ENCODE peak calls at places on chromosomes 1 and 21, in eight cellular contexts. Z, E, H, V, F, Y, K and O are unnamed samples.

GRCh38 chr1:51442198-51442597 is 76.9 kb downstream of the EPS15 start:
- DNase-seq in Y (no peak), Z (no peak), K (no peak), V (no peak), F (no peak), H (no peak), E (no peak), O (no peak)

GRCh38 chr1:115507256-115507589 is 134.5 kb upstream of the VANGL1 start:
- DNase-seq in Z (no peak), F (no peak), V (no peak), H (peak; percentile 68), Y (peak; percentile 28), E (peak; percentile 16), K (no peak), O (no peak)

GRCh38 chr1:177780096-177780700 is 189.7 kb downstream of the SEC16B start:
- DNase-seq in F (peak; percentile 48), Y (peak; percentile 67), V (no peak), K (no peak), Z (no peak), E (peak; percentile 16), H (peak; percentile 82), O (no peak)

GRCh38 chr1:33712176-33712575 is 151.7 kb upstream of the HMGB4 start:
- DNase-seq in H (no peak), F (no peak), Y (no peak), V (no peak), Z (no peak), K (no peak), E (no peak), O (no peak)

GRCh38 chr1:80392529-80392928 is 1386.0 kb upstream of the ADGRL4 start:
- DNase-seq in Y (peak; percentile 29), H (peak; percentile 50), F (no peak), E (no peak), V (no peak), Z (no peak), K (no peak), O (no peak)

GRCh38 chr1:222784916-222785315 is 29.9 kb upstream of the DISP1 start:
- DNase-seq in Z (no peak), F (no peak), H (no peak), V (no peak), E (no peak), Y (no peak), K (no peak), O (no peak)

GRCh38 chr1:183287191-183287675 is 101.2 kb downstream of the LAMC2 start:
- DNase-seq in E (no peak), H (peak; percentile 89), K (no peak), V (peak; percentile 74), Z (no peak), Y (no peak), F (peak; percentile 81), O (no peak)

GRCh38 chr1:227901239-227901905 is 46.4 kb downstream of the WNT9A start:
- DNase-seq in Z (peak; percentile 40), Y (no peak), K (no peak), F (no peak), V (peak; percentile 4), E (no peak), H (no peak), O (no peak)

GRCh38 chr1:15027515-15027948 is 126.0 kb upstream of the TMEM51 start:
- DNase-seq in Y (peak; percentile 35), Z (peak; percentile 74), K (peak; percentile 66), F (peak; percentile 82), H (peak; percentile 66), V (peak; percentile 77), E (peak; percentile 49), O (peak; percentile 84)

GRCh38 chr1:6421266-6421665 is 1.5 kb upstream of the HES2 start:
- DNase-seq in H (no peak), Z (no peak), E (no peak), V (no peak), K (no peak), Y (no peak), F (no peak), O (no peak)

GRCh38 chr1:167344605-167345385 is 124.1 kb downstream of the POU2F1 start:
- DNase-seq in V (no peak), K (no peak), E (no peak), Z (no peak), H (no peak), F (no peak), Y (no peak), O (no peak)

GRCh38 chr21:16514316-16514715 is 784.5 kb downstream of the USP25 start:
- DNase-seq in K (no peak), H (no peak), Z (no peak), F (no peak), Y (no peak), V (no peak), E (no peak), O (no peak)

GRCh38 chr1:239771550-239771949 is 320.1 kb upstream of the FMN2 start:
- DNase-seq in E (no peak), K (no peak), H (no peak), F (no peak), V (no peak), Y (no peak), Z (no peak), O (no peak)

GRCh38 chr1:110160701-110161100 is 10.4 kb downstream of the SLC6A17 start:
- DNase-seq in Z (no peak), Y (no peak), F (no peak), E (no peak), K (no peak), V (no peak), H (no peak), O (no peak)
- H3K9me3 ChIP-seq in Z (no peaks in the 10 kb centered on the region), Y (no peaks in the 10 kb centered on the region), F (no peaks in the 10 kb centered on the region), E (no peaks in the 10 kb centered on the region), K (peaks cover 22% of the 10 kb centered on the region), V (no peaks in the 10 kb centered on the region), H (no peaks in the 10 kb centered on the region), O (no peaks in the 10 kb centered on the region)

GRCh38 chr1:2981388-2981787 is 39.9 kb upstream of the ACTRT2 start:
- DNase-seq in F (no peak), Y (no peak), Z (no peak), E (no peak), K (no peak), H (no peak), V (no peak), O (peak; percentile 1)

GRCh38 chr1:2980849-2981248 is 40.4 kb upstream of the ACTRT2 start:
- DNase-seq in Y (no peak), V (no peak), F (peak; percentile 6), E (no peak), H (no peak), Z (peak; percentile 32), K (no peak), O (peak; percentile 1)

GRCh38 chr1:2978691-2979190 is 42.5 kb upstream of the ACTRT2 start:
- DNase-seq in Z (no peak), E (no peak), V (no peak), F (peak; percentile 1), Y (no peak), H (no peak), K (no peak), O (peak; percentile 7)

GRCh38 chr1:2979191-2980072 is 41.8 kb upstream of the ACTRT2 start:
- DNase-seq in Y (no peak), E (no peak), K (no peak), F (peak; percentile 9), V (no peak), Z (no peak), H (no peak), O (no peak)

DNA sequence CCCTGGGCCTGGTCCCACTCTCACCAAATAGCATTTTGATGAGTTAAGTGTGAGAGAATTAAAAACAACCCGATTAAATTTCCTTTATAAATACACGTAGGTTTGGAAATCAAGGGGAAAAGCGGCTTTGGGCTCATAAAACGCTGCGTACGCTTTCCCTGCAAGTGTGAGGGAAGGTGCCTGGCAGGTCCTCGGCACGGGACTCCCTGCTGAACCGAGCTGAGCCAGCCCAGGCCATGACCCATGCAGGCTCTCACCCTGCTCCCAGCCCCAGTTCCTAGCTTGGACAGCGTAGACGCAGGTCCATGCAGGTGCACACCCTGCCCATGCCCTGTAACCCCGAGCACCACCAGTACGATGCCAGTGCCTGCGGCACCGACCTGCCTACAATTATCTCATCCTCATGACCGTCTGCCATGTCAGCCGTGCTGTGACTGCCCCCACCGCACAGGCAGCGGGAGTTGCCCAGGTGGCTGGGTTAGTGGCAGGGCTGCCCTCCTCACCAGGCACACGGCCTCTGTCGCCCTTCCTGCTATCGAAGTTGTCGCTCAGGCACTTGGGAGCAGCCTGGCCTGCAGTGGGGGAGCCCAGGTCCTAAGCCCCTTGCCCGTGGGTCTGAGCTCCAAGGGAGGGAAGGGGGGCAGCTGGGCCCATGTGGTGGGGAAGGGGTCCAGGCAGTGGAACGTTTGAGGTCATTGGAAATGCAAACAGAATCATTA is 41.0 kb upstream of the ACTRT2 start:
- DNase-seq in V (no peak), K (no peak), Z (peak; percentile 22), H (no peak), F (peak; percentile 6), Y (no peak), E (no peak), O (peak; percentile 7)
- H3K9me3 ChIP-seq in V (no peaks in the 10 kb centered on the region), K (no peaks in the 10 kb centered on the region), Z (no peaks in the 10 kb centered on the region), H (no peaks in the 10 kb centered on the region), F (no peaks in the 10 kb centered on the region), Y (no peaks in the 10 kb centered on the region), E (no peaks in the 10 kb centered on the region), O (no peaks in the 10 kb centered on the region)

DNA sequence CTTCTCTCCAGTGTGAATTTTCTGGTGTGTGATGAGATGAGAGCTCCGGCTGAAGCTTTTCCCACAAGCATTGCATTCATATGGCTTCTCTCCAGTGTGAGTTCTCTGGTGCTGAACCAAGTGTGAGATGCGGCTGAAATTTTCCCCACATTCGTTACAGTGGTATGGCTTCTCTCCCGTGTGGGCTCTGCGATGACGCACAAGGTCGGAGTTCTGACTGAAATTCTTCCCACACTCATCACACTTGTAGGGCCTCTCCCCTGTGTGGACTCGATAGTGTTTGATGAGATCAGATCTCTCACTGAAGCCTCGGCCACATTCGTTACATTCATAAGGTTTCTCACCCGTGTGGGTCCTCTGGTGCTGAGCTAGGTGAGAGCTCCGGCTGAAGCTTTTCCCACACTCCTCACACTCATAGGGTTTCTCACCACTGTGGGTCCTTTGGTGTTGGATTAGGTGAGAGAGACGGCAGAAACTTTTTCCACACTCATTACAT is 7.4 kb downstream of the ZNF436 start:
- DNase-seq in H (no peak), E (no peak), F (no peak), Y (peak; percentile 37), V (no peak), Z (no peak), K (no peak), O (no peak)
- H3K9me3 ChIP-seq in H (peaks cover 6% of the 10 kb centered on the region), E (no peaks in the 10 kb centered on the region), F (no peaks in the 10 kb centered on the region), Y (peaks cover 92% of the 10 kb centered on the region), V (peaks cover 11% of the 10 kb centered on the region), Z (peaks cover 75% of the 10 kb centered on the region), K (peaks cover 21% of the 10 kb centered on the region), O (no peaks in the 10 kb centered on the region)

GRCh38 chr1:205474571-205474970 is 18.7 kb upstream of the BLACAT1 start:
- DNase-seq in V (no peak), F (no peak), H (no peak), Y (no peak), E (no peak), K (no peak), Z (no peak), O (no peak)

GRCh38 chr1:205470131-205470530 is 14.3 kb upstream of the BLACAT1 start:
- DNase-seq in E (no peak), Y (no peak), F (no peak), H (no peak), V (no peak), Z (no peak), K (no peak), O (no peak)

GRCh38 chr1:205475855-205476254 is 20.0 kb upstream of the BLACAT1 start:
- DNase-seq in H (no peak), V (no peak), Y (no peak), E (no peak), Z (no peak), F (no peak), K (no peak), O (no peak)

GRCh38 chr1:205473966-205474365 is 18.1 kb upstream of the BLACAT1 start:
- DNase-seq in H (no peak), Z (no peak), Y (no peak), E (no peak), F (no peak), K (no peak), V (no peak), O (no peak)

GRCh38 chr1:205472737-205473565 is 17.1 kb upstream of the BLACAT1 start:
- DNase-seq in K (no peak), F (no peak), E (no peak), V (no peak), Y (no peak), H (peak; percentile 18), Z (no peak), O (no peak)
- H3K9me3 ChIP-seq in K (peaks cover 6% of the 10 kb centered on the region), F (no peaks in the 10 kb centered on the region), E (peaks cover 10% of the 10 kb centered on the region), V (no peaks in the 10 kb centered on the region), Y (peaks cover 22% of the 10 kb centered on the region), H (no peaks in the 10 kb centered on the region), Z (no peaks in the 10 kb centered on the region), O (no peaks in the 10 kb centered on the region)